ENCODE peak calls at places on chromosomes 13 and 19, in nine cellular contexts. Q is NCI-H1092, K is foreskin fibroblast, N is spleen, F is AG09309, U is activated T-helper 1 cell treated with Interleukin-2 at 50 U/mL for 16 hours, H is fibroblast of lung, Z is nephron progenitor cell, J is NT2/D1. E is an unnamed sample.

GRCh38 chr19:46659151-46660007 is 1.6 kb downstream of the DACT3 start:
- DNase-seq in K (no peak), Q (no peak), F (no peak), H (no peak), N (peak), Z (peak), J (no peak), U (no peak), E (no peak)

GRCh38 chr13:107642841-107643240 is 572.5 kb downstream of the LIG4 start:
- DNase-seq in N (no peak), F (no peak), J (no peak), K (no peak), U (no peak), Q (peak), H (no peak), Z (no peak), E (no peak)

GRCh38 chr19:56069642-56070041 is 51.5 kb downstream of the ZNF787 start:
- DNase-seq in J (no peak), Q (no peak), Z (no peak), K (no peak), F (no peak), U (no peak), N (no peak), H (no peak), E (no peak)

GRCh38 chr13:49307365-49307764 is 59.6 kb downstream of the CDADC1 start:
- DNase-seq in Z (no peak), H (no peak), F (no peak), K (no peak), U (no peak), J (no peak), N (no peak), Q (no peak), E (no peak)

GRCh38 chr13:48944221-48944620 is 31.5 kb upstream of the FNDC3A start:
- DNase-seq in Z (no peak), N (no peak), H (no peak), J (no peak), F (no peak), U (no peak), K (peak), Q (no peak), E (no peak)

GRCh38 chr19:31553844-31554215 is 204.6 kb upstream of the TSHZ3 start:
- DNase-seq in J (no peak), F (no peak), N (no peak), K (no peak), Q (no peak), H (no peak), U (no peak), Z (no peak), E (no peak)

GRCh38 chr19:1284293-1284978 is 1.2 kb upstream of the EFNA2 start:
- DNase-seq in N (no peak), K (no peak), Q (no peak), Z (no peak), F (no peak), J (no peak), H (no peak), U (no peak), E (no peak)

GRCh38 chr13:112726018-112726767 is 36.4 kb downstream of the ATP11A start:
- DNase-seq in K (no peak), H (no peak), F (no peak), Z (no peak), U (no peak), J (no peak), Q (peak), N (peak), E (no peak)

GRCh38 chr19:42092350-42092749 is 16.4 kb downstream of the ZNF574 start:
- DNase-seq in N (peak), H (no peak), K (no peak), U (no peak), F (no peak), J (no peak), Z (no peak), Q (peak), E (no peak)

GRCh38 chr13:25783076-25783475 is 268.7 kb downstream of the SHISA2 start:
- DNase-seq in Z (no peak), Q (no peak), F (no peak), H (no peak), J (no peak), K (no peak), N (no peak), U (no peak), E (no peak)